ENCODE peak calls at places on chromosomes 13 and 19, in five cellular contexts. H is H1, P is K562, L is HepG2, U is SK-N-SH. B is an unnamed sample.

GRCh38 chr13:85497652-85498051 is 301.6 kb downstream of the SLITRK6 start:
- DNase-seq in H (no peak), P (no peak), L (no peak), U (no peak), B (no peak)

GRCh38 chr19:55613930-55614710 is 8.7 kb downstream of the ZNF865 start:
- DNase-seq in H (no peak), P (no peak), L (no peak), U (peak), B (no peak)

GRCh38 chr13:42474954-42475353 is 99.0 kb upstream of the TNFSF11 start:
- DNase-seq in H (no peak), P (no peak), L (no peak), U (no peak), B (no peak)

GRCh38 chr19:48754950-48755645 is at the start of gene FGF21:
- DNase-seq in H (no peak), P (no peak), L (no peak), U (no peak), B (no peak)

GRCh38 chr13:106398289-106398688 is 137.2 kb downstream of the EFNB2 start:
- DNase-seq in H (no peak), P (no peak), L (no peak), U (no peak), B (no peak)

GRCh38 chr19:1166872-1167573 is 7.0 kb downstream of the SBNO2 start:
- DNase-seq in H (no peak), P (no peak), L (no peak), U (no peak), B (no peak)

GRCh38 chr13:26255717-26256277 is 1.9 kb downstream of the CDK8 start:
- DNase-seq in H (no peak), P (no peak), L (peak), U (peak), B (no peak)

GRCh38 chr19:28244966-28245365 is 968.0 kb downstream of the UQCRFS1 start:
- DNase-seq in H (no peak), P (no peak), L (no peak), U (no peak), B (no peak)

GRCh38 chr19:48719263-48720171 is at the start of gene MAMSTR:
- DNase-seq in H (no peak), P (peak), L (no peak), U (no peak), B (no peak)

GRCh38 chr19:40705362-40705651 is 11.4 kb downstream of the COQ8B start:
- DNase-seq in H (no peak), P (no peak), L (no peak), U (no peak), B (no peak)

GRCh38 chr19:45305421-45305820 is 17.3 kb downstream of the CKM start:
- DNase-seq in H (no peak), P (no peak), L (peak), U (no peak), B (no peak)

GRCh38 chr13:110301606-110302131 is 5.3 kb downstream of the COL4A1 start:
- DNase-seq in H (no peak), P (no peak), L (no peak), U (no peak), B (no peak)

GRCh38 chr19:16957151-16957662 is 68.4 kb downstream of the F2RL3 start:
- DNase-seq in H (no peak), P (no peak), L (no peak), U (no peak), B (no peak)

GRCh38 chr19:46515290-46515609 is 19.6 kb upstream of the PNMA8B start:
- DNase-seq in H (no peak), P (no peak), L (no peak), U (no peak), B (no peak)

GRCh38 chr13:25686831-25687495 is 315.2 kb downstream of the ATP8A2 start:
- DNase-seq in H (no peak), P (no peak), L (no peak), U (no peak), B (no peak)

GRCh38 chr13:53250272-53250875 is 221.8 kb downstream of the OLFM4 start:
- DNase-seq in H (no peak), P (peak), L (peak), U (peak), B (peak)

GRCh38 chr19:28700176-28700575 is 512.8 kb downstream of the UQCRFS1 start:
- DNase-seq in H (no peak), P (no peak), L (no peak), U (no peak), B (no peak)

GRCh38 chr13:34162545-34162936 is 344.6 kb downstream of the RFC3 start:
- DNase-seq in H (no peak), P (no peak), L (no peak), U (no peak), B (no peak)

GRCh38 chr19:3302755-3303154 is 63.6 kb upstream of the NFIC start:
- DNase-seq in H (no peak), P (no peak), L (no peak), U (no peak), B (peak)

GRCh38 chr19:43812689-43813088 is 10.4 kb upstream of the LYPD5 start:
- DNase-seq in H (no peak), P (no peak), L (no peak), U (no peak), B (no peak)

GRCh38 chr19:42662714-42663113 is 68.0 kb upstream of the CEACAM8 start:
- DNase-seq in H (no peak), P (no peak), L (no peak), U (no peak), B (no peak)

GRCh38 chr13:67736646-67737420 is 506.7 kb upstream of the PCDH9 start:
- DNase-seq in H (peak), P (no peak), L (peak), U (peak), B (no peak)

GRCh38 chr19:18097993-18098890 is 664 bp downstream of the MAST3 start:
- DNase-seq in H (no peak), P (no peak), L (no peak), U (no peak), B (no peak)
- H3K27ac ChIP-seq in H (no peak), P (peak), L (no peak), U (no peak), B (peak)

GRCh38 chr13:74133657-74134201 is 475 bp downstream of the KLF12 start:
- DNase-seq in H (peak), P (peak), L (peak), U (peak), B (no peak)

GRCh38 chr13:74136089-74136658 is 2.0 kb upstream of the KLF12 start:
- DNase-seq in H (no peak), P (no peak), L (no peak), U (peak), B (no peak)

GRCh38 chr13:74135306-74136088 is 1.3 kb upstream of the KLF12 start:
- DNase-seq in H (no peak), P (peak), L (no peak), U (peak), B (no peak)

GRCh38 chr13:74134226-74134776 is at the start of gene KLF12:
- DNase-seq in H (peak), P (peak), L (peak), U (peak), B (no peak)

GRCh38 chr13:74134777-74135305 is 637 bp upstream of the KLF12 start:
- DNase-seq in H (no peak), P (peak), L (no peak), U (peak), B (no peak)
- TF ChIP-seq GABPA in H (no peak), P (no peak), L (no peak), U (no peak), B (no peak)

GRCh38 chr19:4518345-4519171 is at the start of gene PLIN4:
- DNase-seq in H (no peak), P (no peak), L (peak), U (no peak), B (peak)
- H3K4me3 ChIP-seq in H (no peak), P (no peak), L (no peak), U (no peak), B (no peak)

GRCh38 chr19:49863254-49863934 is 4.0 kb downstream of the PNKP start:
- DNase-seq in H (no peak), P (no peak), L (no peak), U (no peak), B (no peak)

GRCh38 chr19:49861541-49862410 is 5.6 kb downstream of the PNKP start:
- DNase-seq in H (no peak), P (no peak), L (no peak), U (no peak), B (no peak)

GRCh38 chr19:49864890-49865289 is 2.5 kb downstream of the PNKP start:
- DNase-seq in H (no peak), P (no peak), L (no peak), U (no peak), B (peak)

GRCh38 chr19:49862411-49863253 is 4.7 kb downstream of the PNKP start:
- DNase-seq in H (peak), P (peak), L (peak), U (peak), B (no peak)

DNA sequence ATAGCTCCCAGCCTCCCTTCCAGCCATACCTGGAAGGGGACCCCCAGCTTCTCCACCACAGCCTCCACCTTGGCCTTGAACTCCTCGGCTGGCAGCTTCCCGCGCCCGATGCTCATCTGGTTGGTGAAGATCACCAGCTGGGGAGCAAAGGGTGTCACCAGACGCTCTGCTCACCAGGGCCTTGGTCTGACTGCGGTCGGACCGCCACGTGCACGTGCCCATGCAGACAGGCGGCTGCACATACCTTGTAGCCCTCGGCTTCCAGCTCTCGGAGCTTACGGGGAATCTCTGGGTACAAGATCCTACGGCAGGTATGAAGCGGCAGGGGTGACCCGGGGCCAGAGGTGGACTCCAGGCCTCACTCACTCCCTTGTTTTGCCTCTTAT is 3.4 kb downstream of the PNKP start:
- DNase-seq in H (no peak), P (no peak), L (no peak), U (no peak), B (no peak)
- H3K27ac ChIP-seq in H (no peak), P (no peak), L (no peak), U (no peak), B (no peak)

B was measured in HL-60.